ENCODE peak calls at places on chromosome 9, in eight cellular contexts. K is endodermal cell; V is AG20443; B is stimulated activated CD4-positive, alpha-beta T cell treated with anti-CD3 and anti-CD28 coated beads, Interleukin-15, amount 100 ng/mL, for 24 hours; W is activated T-helper 1 cell treated with Interleukin-2 at 50 U/mL for 16 hours; P is activated CD4-positive, CD25-positive, alpha-beta regulatory T cell; Z is T1000; E is T-helper 9 cell. H is an unnamed sample.
A peak's percentile ranks its signal among the peaks of the same experiment; 100 is the strongest.

GRCh38 chr9:28941856-28942255 is 1368.6 kb upstream of the C9orf72 start:
- DNase-seq in K (no peak), V (no peak), B (no peak), W (no peak), P (no peak), Z (no peak), E (no peak), H (no peak)

GRCh38 chr9:113612828-113613227 is 149.3 kb downstream of the RGS3 start:
- DNase-seq in K (no peak), V (no peak), B (no peak), W (no peak), P (no peak), Z (no peak), E (no peak), H (no peak)

GRCh38 chr9:135990468-135991429 is 29.6 kb upstream of the UBAC1 start:
- DNase-seq in K (peak; percentile 90), V (no peak), B (peak; percentile 50), W (peak; percentile 27), P (peak; percentile 35), Z (no peak), E (peak; percentile 60), H (peak; percentile 15)

GRCh38 chr9:4788703-4789102 is 4.0 kb upstream of the RCL1 start:
- DNase-seq in K (no peak), V (no peak), B (no peak), W (no peak), P (no peak), Z (no peak), E (no peak), H (no peak)

GRCh38 chr9:134379774-134380431 is 53.6 kb downstream of the RXRA start:
- DNase-seq in K (no peak), V (no peak), B (no peak), W (no peak), P (no peak), Z (peak; percentile 84), E (no peak), H (no peak)

GRCh38 chr9:94526271-94526670 is 28.6 kb upstream of the PCAT7 start:
- DNase-seq in K (no peak), V (no peak), B (no peak), W (no peak), P (no peak), Z (no peak), E (no peak), H (no peak)

GRCh38 chr9:96137666-96138429 is 164.1 kb downstream of the HSD17B3 start:
- DNase-seq in K (peak; percentile 73), V (peak; percentile 20), B (no peak), W (no peak), P (no peak), Z (no peak), E (no peak), H (no peak)

GRCh38 chr9:91555132-91555531 is 131.5 kb upstream of the NFIL3 start:
- DNase-seq in K (no peak), V (no peak), B (no peak), W (no peak), P (no peak), Z (no peak), E (no peak), H (no peak)

GRCh38 chr9:87667164-87667738 is 58.7 kb upstream of the CTSL start:
- DNase-seq in K (peak; percentile 91), V (no peak), B (peak; percentile 19), W (no peak), P (no peak), Z (no peak), E (no peak), H (no peak)